ENCODE peak calls at places on chromosomes 6 and 20, in four cellular contexts. A is NCI-H1105 treated with DMSO at 0.1 percent for 48 hours, M is Calu3, X is astrocyte of the cerebellum. U is an unnamed sample.

GRCh38 chr6:128303870-128304269 is 216.5 kb downstream of the PTPRK start:
- DNase-seq in A (no peak), M (no peak), X (no peak), U (no peak)

GRCh38 chr20:4341804-4342560 is 326.6 kb upstream of the RNF24 start:
- DNase-seq in A (no peak), M (no peak), X (peak; percentile 73), U (no peak)

GRCh38 chr6:9437836-9438235 is 977.0 kb downstream of the TFAP2A start:
- DNase-seq in A (no peak), M (no peak), X (no peak), U (no peak)

GRCh38 chr6:25022140-25022553 is 86.4 kb upstream of the RIPOR2 start:
- DNase-seq in A (no peak), M (no peak), X (no peak), U (no peak)

GRCh38 chr6:73688351-73688750 is 7.7 kb upstream of the CD109 start:
- DNase-seq in A (no peak), M (no peak), X (no peak), U (no peak)

GRCh38 chr6:44386929-44387345 is 569 bp upstream of the CDC5L start:
- DNase-seq in A (no peak), M (no peak), X (no peak), U (no peak)

GRCh38 chr6:38371312-38371672 is 268.4 kb downstream of the BTBD9 start:
- DNase-seq in A (no peak), M (no peak), X (no peak), U (no peak)

GRCh38 chr6:166556871-166557322 is 29.6 kb downstream of the RAMACL start:
- DNase-seq in A (peak; percentile 90), M (peak; percentile 94), X (peak; percentile 95), U (no peak)

GRCh38 chr20:37897008-37897548 is 5.8 kb upstream of the VSTM2L start:
- DNase-seq in A (no peak), M (no peak), X (peak; percentile 20), U (peak; percentile 21)

GRCh38 chr20:19944772-19945459 is 72.2 kb upstream of the NAA20 start:
- DNase-seq in A (no peak), M (no peak), X (peak; percentile 55), U (no peak)

GRCh38 chr20:37987602-37988290 is 45.5 kb downstream of the TTI1 start:
- DNase-seq in A (no peak), M (no peak), X (no peak), U (no peak)

GRCh38 chr20:50215101-50215500 is 24.5 kb downstream of the CEBPB start:
- DNase-seq in A (no peak), M (no peak), X (peak; percentile 58), U (no peak)

GRCh38 chr20:5844063-5844681 is 94.0 kb downstream of the SHLD1 start:
- DNase-seq in A (no peak), M (no peak), X (no peak), U (no peak)

GRCh38 chr6:21970560-21970959 is 326.3 kb downstream of the PRL start:
- DNase-seq in A (no peak), M (no peak), X (no peak), U (no peak)

GRCh38 chr6:21829126-21829525 is 235.6 kb downstream of the SOX4 start:
- DNase-seq in A (no peak), M (no peak), X (no peak), U (no peak)

GRCh38 chr6:144935181-144935580 is 650.0 kb downstream of the UTRN start:
- DNase-seq in A (no peak), M (no peak), X (no peak), U (no peak)

GRCh38 chr6:90113389-90113788 is 183.3 kb downstream of the BACH2 start:
- DNase-seq in A (no peak), M (no peak), X (no peak), U (no peak)

GRCh38 chr6:28254340-28254618 is 2.2 kb upstream of the ZKSCAN4 start:
- DNase-seq in A (no peak), M (no peak), X (no peak), U (no peak)

GRCh38 chr20:34544109-34544793 is 14.3 kb upstream of the MAP1LC3A start:
- DNase-seq in A (no peak), M (no peak), X (no peak), U (no peak)

GRCh38 chr6:151052021-151052646 is 186.6 kb downstream of the MTHFD1L start:
- DNase-seq in A (no peak), M (no peak), X (no peak), U (no peak)

GRCh38 chr6:157982580-157983438 is 1.1 kb downstream of the SYNJ2 start:
- DNase-seq in A (no peak), M (peak; percentile 49), X (no peak), U (peak; percentile 32)

GRCh38 chr20:36647194-36648121 is 1.5 kb upstream of the SLA2 start:
- DNase-seq in A (no peak), M (no peak), X (no peak), U (no peak)

GRCh38 chr6:133100870-133101269 is 140.3 kb upstream of the EYA4 start:
- DNase-seq in A (no peak), M (no peak), X (no peak), U (no peak)

GRCh38 chr6:38846361-38846760 is 131.2 kb downstream of the DNAH8 start:
- DNase-seq in A (no peak), M (no peak), X (no peak), U (no peak)

GRCh38 chr6:83878902-83879644 is 19.6 kb downstream of the CYB5R4 start:
- DNase-seq in A (no peak), M (no peak), X (no peak), U (no peak)

GRCh38 chr6:14092301-14092700 is 25.3 kb upstream of the CD83 start:
- DNase-seq in A (no peak), M (no peak), X (no peak), U (no peak)

GRCh38 chr6:19664878-19665715 is 172.1 kb upstream of the ID4 start:
- DNase-seq in A (no peak), M (no peak), X (peak; percentile 56), U (no peak)

GRCh38 chr6:72746276-72746675 is 124.4 kb downstream of the KCNQ5 start:
- DNase-seq in A (no peak), M (no peak), X (no peak), U (no peak)

GRCh38 chr6:147874322-147874721 is 365.8 kb downstream of the SAMD5 start:
- DNase-seq in A (no peak), M (no peak), X (no peak), U (no peak)

GRCh38 chr20:5492941-5493340 is 176.2 kb upstream of the PROKR2 start:
- DNase-seq in A (no peak), M (no peak), X (no peak), U (no peak)

GRCh38 chr6:112037783-112038216 is 16.1 kb upstream of the CCN6 start:
- DNase-seq in A (no peak), M (peak; percentile 14), X (peak; percentile 88), U (no peak)

GRCh38 chr6:52365871-52366540 is 4.1 kb downstream of the PAQR8 start:
- DNase-seq in A (no peak), M (no peak), X (no peak), U (no peak)

GRCh38 chr6:131929227-131929626 is 21.9 kb downstream of the CCN2 start:
- DNase-seq in A (no peak), M (no peak), X (no peak), U (no peak)

GRCh38 chr6:21278078-21278790 is 315.3 kb upstream of the SOX4 start:
- DNase-seq in A (no peak), M (no peak), X (no peak), U (no peak)

GRCh38 chr20:44069203-44069931 is 117.6 kb downstream of the JPH2 start:
- DNase-seq in A (no peak), M (no peak), X (no peak), U (no peak)

GRCh38 chr6:10640402-10640801 is 54.0 kb downstream of the C6orf52 start:
- DNase-seq in A (no peak), M (no peak), X (no peak), U (no peak)

GRCh38 chr6:16973071-16973470 is 128.8 kb upstream of the STMND1 start:
- DNase-seq in A (no peak), M (no peak), X (no peak), U (no peak)

GRCh38 chr20:43123180-43123579 is 66.5 kb downstream of the PTPRT start:
- DNase-seq in A (no peak), M (no peak), X (no peak), U (no peak)

GRCh38 chr20:39049684-39050554 is 87.8 kb downstream of the DHX35 start:
- DNase-seq in A (peak; percentile 46), M (peak; percentile 91), X (no peak), U (peak; percentile 65)

U was measured in NCI-H524.